ENCODE peak calls at places on chromosomes 16 and 17, in six cellular contexts. One of them, this sample, is unnamed.
A peak's percentile ranks its signal among the peaks of the same experiment; 100 is the strongest.

GRCh38 chr17:79721993-79722671 is 8.6 kb upstream of the ENPP7 start:
- DNase-seq in endodermal cell: peak; percentile 81
- DNase-seq in A673: peak; percentile 36
- DNase-seq in neuronal stem cell: no peak
- DNase-seq in brain microvascular endothelial cell: peak; percentile 14
- DNase-seq in right cardiac atrium: no peak
- DNase-seq in this sample: peak; percentile 45

GRCh38 chr17:29147682-29148081 is 32.5 kb downstream of the MYO18A start:
- DNase-seq in brain microvascular endothelial cell: no peak
- DNase-seq in neuronal stem cell: no peak
- DNase-seq in A673: no peak
- DNase-seq in right cardiac atrium: no peak
- DNase-seq in endodermal cell: no peak
- DNase-seq in this sample: no peak

GRCh38 chr16:86597880-86598606 is 19.7 kb downstream of the FOXL1 start:
- DNase-seq in right cardiac atrium: peak; percentile 79
- DNase-seq in neuronal stem cell: no peak
- DNase-seq in brain microvascular endothelial cell: no peak
- DNase-seq in endodermal cell: no peak
- DNase-seq in A673: peak; percentile 37
- DNase-seq in this sample: no peak

GRCh38 chr16:49660647-49661046 is 195.3 kb downstream of the ZNF423 start:
- DNase-seq in A673: peak; percentile 10
- DNase-seq in neuronal stem cell: no peak
- DNase-seq in brain microvascular endothelial cell: no peak
- DNase-seq in endodermal cell: no peak
- DNase-seq in right cardiac atrium: no peak
- DNase-seq in this sample: peak; percentile 24

GRCh38 chr17:31391496-31391949 is at the start of gene RAB11FIP4:
- DNase-seq in neuronal stem cell: no peak
- DNase-seq in A673: peak; percentile 24
- DNase-seq in brain microvascular endothelial cell: no peak
- DNase-seq in endodermal cell: peak; percentile 79
- DNase-seq in right cardiac atrium: no peak
- DNase-seq in this sample: no peak

GRCh38 chr17:13086142-13086769 is 68.4 kb upstream of the ELAC2 start:
- DNase-seq in endodermal cell: no peak
- DNase-seq in brain microvascular endothelial cell: no peak
- DNase-seq in right cardiac atrium: peak; percentile 67
- DNase-seq in A673: no peak
- DNase-seq in neuronal stem cell: no peak
- DNase-seq in this sample: no peak

GRCh38 chr16:69522732-69523404 is 42.9 kb upstream of the NFAT5 start:
- DNase-seq in brain microvascular endothelial cell: no peak
- DNase-seq in neuronal stem cell: no peak
- DNase-seq in A673: peak; percentile 58
- DNase-seq in right cardiac atrium: no peak
- DNase-seq in endodermal cell: peak; percentile 67
- DNase-seq in this sample: peak; percentile 53

GRCh38 chr17:81939218-81939617 is 2.1 kb upstream of the PYCR1 start:
- DNase-seq in A673: no peak
- DNase-seq in right cardiac atrium: peak; percentile 62
- DNase-seq in neuronal stem cell: no peak
- DNase-seq in brain microvascular endothelial cell: no peak
- DNase-seq in endodermal cell: no peak
- DNase-seq in this sample: no peak

GRCh38 chr17:49224198-49224996 is 6.2 kb downstream of the PHOSPHO1 start:
- DNase-seq in neuronal stem cell: no peak
- DNase-seq in brain microvascular endothelial cell: no peak
- DNase-seq in right cardiac atrium: peak; percentile 70
- DNase-seq in endodermal cell: peak; percentile 92
- DNase-seq in A673: no peak
- DNase-seq in this sample: no peak

GRCh38 chr16:51636913-51637743 is 486.1 kb upstream of the SALL1 start:
- DNase-seq in right cardiac atrium: no peak
- DNase-seq in neuronal stem cell: no peak
- DNase-seq in brain microvascular endothelial cell: no peak
- DNase-seq in A673: peak; percentile 88
- DNase-seq in endodermal cell: peak; percentile 75
- DNase-seq in this sample: no peak

GRCh38 chr17:19448341-19449268 is 37.6 kb downstream of the RNF112 start:
- DNase-seq in endodermal cell: peak; percentile 37
- DNase-seq in right cardiac atrium: no peak
- DNase-seq in A673: peak; percentile 86
- DNase-seq in neuronal stem cell: no peak
- DNase-seq in brain microvascular endothelial cell: peak; percentile 92
- DNase-seq in this sample: peak; percentile 83

GRCh38 chr17:49108318-49108717 is 24.3 kb upstream of the B4GALNT2 start:
- DNase-seq in A673: peak; percentile 37
- DNase-seq in brain microvascular endothelial cell: peak; percentile 89
- DNase-seq in endodermal cell: peak; percentile 66
- DNase-seq in right cardiac atrium: no peak
- DNase-seq in neuronal stem cell: no peak
- DNase-seq in this sample: no peak

GRCh38 chr17:76154935-76155845 is 14.1 kb upstream of the FOXJ1 start:
- DNase-seq in right cardiac atrium: no peak
- DNase-seq in endodermal cell: peak; percentile 45
- DNase-seq in brain microvascular endothelial cell: no peak
- DNase-seq in A673: no peak
- DNase-seq in neuronal stem cell: no peak
- DNase-seq in this sample: no peak

GRCh38 chr17:40819528-40820125 is 2.8 kb downstream of the KRT10 start:
- DNase-seq in brain microvascular endothelial cell: no peak
- DNase-seq in neuronal stem cell: no peak
- DNase-seq in right cardiac atrium: no peak
- DNase-seq in endodermal cell: no peak
- DNase-seq in A673: no peak
- DNase-seq in this sample: peak; percentile 31

GRCh38 chr17:50917418-50917743 is 51.2 kb upstream of the TOB1 start:
- DNase-seq in right cardiac atrium: peak; percentile 70
- DNase-seq in neuronal stem cell: no peak
- DNase-seq in brain microvascular endothelial cell: no peak
- DNase-seq in A673: no peak
- DNase-seq in endodermal cell: no peak
- DNase-seq in this sample: no peak

GRCh38 chr17:6098466-6099180 is 28.4 kb downstream of the WSCD1 start:
- DNase-seq in brain microvascular endothelial cell: no peak
- DNase-seq in neuronal stem cell: no peak
- DNase-seq in right cardiac atrium: no peak
- DNase-seq in endodermal cell: peak; percentile 72
- DNase-seq in A673: no peak
- DNase-seq in this sample: peak; percentile 60

GRCh38 chr17:28985950-28986713 is 19.7 kb downstream of the SEZ6 start:
- DNase-seq in endodermal cell: peak; percentile 88
- DNase-seq in right cardiac atrium: no peak
- DNase-seq in A673: peak; percentile 59
- DNase-seq in neuronal stem cell: peak; percentile 72
- DNase-seq in brain microvascular endothelial cell: no peak
- DNase-seq in this sample: peak; percentile 75

GRCh38 chr17:2904135-2904534 is 107.9 kb downstream of the RAP1GAP2 start:
- DNase-seq in right cardiac atrium: peak; percentile 88
- DNase-seq in brain microvascular endothelial cell: peak; percentile 6
- DNase-seq in A673: no peak
- DNase-seq in endodermal cell: no peak
- DNase-seq in neuronal stem cell: peak; percentile 23
- DNase-seq in this sample: no peak

GRCh38 chr17:2905697-2906595 is 109.7 kb downstream of the RAP1GAP2 start:
- DNase-seq in endodermal cell: no peak
- DNase-seq in A673: no peak
- DNase-seq in right cardiac atrium: no peak
- DNase-seq in brain microvascular endothelial cell: no peak
- DNase-seq in neuronal stem cell: no peak
- DNase-seq in this sample: no peak

GRCh38 chr17:2905269-2905668 is 109.0 kb downstream of the RAP1GAP2 start:
- DNase-seq in brain microvascular endothelial cell: no peak
- DNase-seq in A673: no peak
- DNase-seq in neuronal stem cell: no peak
- DNase-seq in right cardiac atrium: peak; percentile 91
- DNase-seq in endodermal cell: no peak
- DNase-seq in this sample: no peak

GRCh38 chr17:2909164-2909852 is 113.1 kb downstream of the RAP1GAP2 start:
- DNase-seq in neuronal stem cell: no peak
- DNase-seq in right cardiac atrium: no peak
- DNase-seq in A673: no peak
- DNase-seq in brain microvascular endothelial cell: no peak
- DNase-seq in endodermal cell: no peak
- DNase-seq in this sample: peak; percentile 58

GRCh38 chr17:2906907-2907306 is 110.7 kb downstream of the RAP1GAP2 start:
- DNase-seq in right cardiac atrium: no peak
- DNase-seq in neuronal stem cell: no peak
- DNase-seq in brain microvascular endothelial cell: no peak
- DNase-seq in endodermal cell: no peak
- DNase-seq in A673: no peak
- DNase-seq in this sample: no peak
- H3K27me3 ChIP-seq in right cardiac atrium: no peaks in the 10 kb centered on the region
- H3K27me3 ChIP-seq in neuronal stem cell: no peaks in the 10 kb centered on the region
- H3K27me3 ChIP-seq in brain microvascular endothelial cell: no peaks in the 10 kb centered on the region
- H3K27me3 ChIP-seq in endodermal cell: no peaks in the 10 kb centered on the region
- H3K27me3 ChIP-seq in A673: no peaks in the 10 kb centered on the region
- H3K27me3 ChIP-seq in this sample: no peaks in the 10 kb centered on the region

DNA sequence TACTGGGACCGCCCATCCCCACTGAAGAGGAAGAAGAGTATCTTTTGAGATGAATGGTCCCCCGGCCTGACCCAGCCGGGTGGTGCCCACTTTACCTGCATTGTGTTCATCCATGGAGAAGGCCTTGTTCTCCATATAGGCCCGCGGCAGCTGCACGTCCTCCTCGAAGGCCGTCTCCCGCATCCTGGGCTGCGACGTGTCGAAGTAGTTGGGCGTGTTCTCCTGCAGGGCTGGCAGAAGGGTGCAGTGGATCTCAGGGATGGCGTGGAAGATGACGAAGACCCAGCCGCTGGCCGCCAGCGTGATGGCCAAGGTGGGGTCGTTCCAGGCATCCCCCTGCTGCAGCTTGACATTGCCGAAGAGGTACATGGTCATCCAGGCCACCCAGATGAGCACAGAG is 12.9 kb downstream of the GPRC5B start:
- DNase-seq in brain microvascular endothelial cell: no peak
- DNase-seq in A673: no peak
- DNase-seq in endodermal cell: no peak
- DNase-seq in right cardiac atrium: peak; percentile 27
- DNase-seq in neuronal stem cell: no peak
- DNase-seq in this sample: no peak
- H3K27ac ChIP-seq in brain microvascular endothelial cell: no peak overlapping the region
- H3K27ac ChIP-seq in A673: no peak overlapping the region
- H3K27ac ChIP-seq in endodermal cell: no peak overlapping the region
- H3K27ac ChIP-seq in right cardiac atrium: no peak overlapping the region
- H3K27ac ChIP-seq in neuronal stem cell: no peak overlapping the region
- H3K27ac ChIP-seq in this sample: no peak overlapping the region

DNA sequence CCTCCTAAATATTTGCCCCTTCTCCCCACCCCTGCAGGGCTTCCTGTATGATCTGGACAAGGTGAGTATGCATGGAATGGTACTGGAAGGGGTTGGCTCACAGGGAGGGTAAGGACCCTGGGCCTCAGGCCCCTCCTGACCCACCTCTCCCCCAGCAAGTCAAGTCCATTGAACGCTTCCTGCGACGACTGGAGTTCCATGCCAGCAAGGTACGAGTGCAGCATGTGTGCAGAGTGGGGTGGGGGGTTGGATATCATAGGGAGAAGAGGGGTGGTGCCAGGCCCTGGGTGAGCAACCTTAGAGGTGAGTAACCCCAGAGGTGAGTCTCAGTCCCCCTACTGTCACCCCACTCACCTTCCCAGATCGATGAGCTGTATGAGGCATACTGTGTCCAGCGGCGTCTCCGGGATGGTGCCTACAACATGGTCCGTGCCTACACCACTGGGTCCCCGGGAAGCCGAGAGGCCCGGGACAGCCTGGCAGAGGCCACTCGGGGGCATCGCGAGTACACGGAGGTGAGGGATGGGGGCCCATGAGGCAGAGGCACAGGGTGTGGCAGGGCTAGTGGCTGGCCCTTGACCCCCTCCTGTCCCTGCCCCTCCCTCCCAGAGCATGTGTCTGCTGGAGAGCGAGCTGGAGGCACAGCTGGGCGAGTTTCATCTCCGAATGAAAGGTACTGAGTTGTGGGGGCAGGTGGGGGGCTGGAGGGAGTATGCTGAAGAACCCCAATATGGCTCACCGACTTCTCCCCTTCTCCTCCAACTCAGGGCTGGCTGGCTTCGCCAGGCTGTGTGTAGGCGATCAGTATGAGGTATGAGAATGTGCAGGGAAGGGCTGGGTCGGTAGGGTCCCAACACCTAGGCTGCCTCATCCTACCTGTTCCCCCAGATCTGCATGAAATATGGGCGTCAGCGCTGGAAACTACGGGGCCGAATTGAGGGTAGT is 11.3 kb downstream of the RIPOR1 start:
- DNase-seq in right cardiac atrium: peak; percentile 53
- DNase-seq in A673: no peak
- DNase-seq in brain microvascular endothelial cell: no peak
- DNase-seq in neuronal stem cell: no peak
- DNase-seq in endodermal cell: no peak
- DNase-seq in this sample: no peak
- H3K27me3 ChIP-seq in right cardiac atrium: no peaks in the 10 kb centered on the region
- H3K27me3 ChIP-seq in A673: peaks cover 12% of the 10 kb centered on the region
- H3K27me3 ChIP-seq in brain microvascular endothelial cell: no peaks in the 10 kb centered on the region
- H3K27me3 ChIP-seq in neuronal stem cell: peaks cover 7% of the 10 kb centered on the region
- H3K27me3 ChIP-seq in endodermal cell: peaks cover 19% of the 10 kb centered on the region
- H3K27me3 ChIP-seq in this sample: no peaks in the 10 kb centered on the region

GRCh38 chr16:84986102-84986501 is 25.2 kb downstream of the ZDHHC7 start:
- DNase-seq in A673: no peak
- DNase-seq in brain microvascular endothelial cell: no peak
- DNase-seq in endodermal cell: no peak
- DNase-seq in right cardiac atrium: peak; percentile 44
- DNase-seq in neuronal stem cell: no peak
- DNase-seq in this sample: no peak

GRCh38 chr16:84983308-84983707 is 28.0 kb downstream of the ZDHHC7 start:
- DNase-seq in endodermal cell: no peak
- DNase-seq in brain microvascular endothelial cell: no peak
- DNase-seq in A673: no peak
- DNase-seq in neuronal stem cell: no peak
- DNase-seq in right cardiac atrium: peak; percentile 75
- DNase-seq in this sample: no peak

GRCh38 chr16:84985079-84986065 is 26.0 kb downstream of the ZDHHC7 start:
- DNase-seq in neuronal stem cell: no peak
- DNase-seq in right cardiac atrium: peak; percentile 14
- DNase-seq in A673: no peak
- DNase-seq in endodermal cell: no peak
- DNase-seq in brain microvascular endothelial cell: peak; percentile 89
- DNase-seq in this sample: no peak

GRCh38 chr16:84979516-84979915 is 31.8 kb downstream of the ZDHHC7 start:
- DNase-seq in A673: no peak
- DNase-seq in endodermal cell: no peak
- DNase-seq in brain microvascular endothelial cell: no peak
- DNase-seq in neuronal stem cell: no peak
- DNase-seq in right cardiac atrium: no peak
- DNase-seq in this sample: no peak

GRCh38 chr16:84982434-84982833 is 28.9 kb downstream of the ZDHHC7 start:
- DNase-seq in brain microvascular endothelial cell: no peak
- DNase-seq in A673: no peak
- DNase-seq in right cardiac atrium: peak; percentile 42
- DNase-seq in neuronal stem cell: no peak
- DNase-seq in endodermal cell: no peak
- DNase-seq in this sample: no peak
- H3K27ac ChIP-seq in brain microvascular endothelial cell: no peak overlapping the region
- H3K27ac ChIP-seq in A673: no peak overlapping the region
- H3K27ac ChIP-seq in right cardiac atrium: no peak overlapping the region
- H3K27ac ChIP-seq in neuronal stem cell: no peak overlapping the region
- H3K27ac ChIP-seq in endodermal cell: no peak overlapping the region
- H3K27ac ChIP-seq in this sample: no peak overlapping the region

GRCh38 chr17:8585911-8586310 is 44.6 kb downstream of the MYH10 start:
- DNase-seq in right cardiac atrium: no peak
- DNase-seq in neuronal stem cell: no peak
- DNase-seq in A673: no peak
- DNase-seq in brain microvascular endothelial cell: no peak
- DNase-seq in endodermal cell: no peak
- DNase-seq in this sample: peak; percentile 83
- H3K27me3 ChIP-seq in right cardiac atrium: no peaks in the 10 kb centered on the region
- H3K27me3 ChIP-seq in neuronal stem cell: no peaks in the 10 kb centered on the region
- H3K27me3 ChIP-seq in A673: no peaks in the 10 kb centered on the region
- H3K27me3 ChIP-seq in brain microvascular endothelial cell: no peaks in the 10 kb centered on the region
- H3K27me3 ChIP-seq in endodermal cell: no peaks in the 10 kb centered on the region
- H3K27me3 ChIP-seq in this sample: no peaks in the 10 kb centered on the region

This sample was measured in SJCRH30.